ENCODE peak calls at places on chromosomes 16 and 17, in six cellular contexts. F is adrenal gland, R is mucosa of descending colon, I is IMR-90, C is neuronal stem cell, V is neural progenitor cell. O is an unnamed sample.

GRCh38 chr16:78437352-78437968 is 338.0 kb downstream of the WWOX start:
- DNase-seq in V (peak; percentile 69), I (peak; percentile 1), R (no peak), C (peak; percentile 21), F (peak; percentile 37), O (no peak)

GRCh38 chr16:66481943-66482390 is 54.9 kb downstream of the BEAN1 start:
- DNase-seq in F (no peak), V (no peak), C (no peak), R (no peak), I (no peak), O (peak; percentile 13)

GRCh38 chr17:60325730-60326524 is 66.0 kb downstream of the USP32 start:
- DNase-seq in V (no peak), R (no peak), F (no peak), I (no peak), C (no peak), O (no peak)

GRCh38 chr17:70767102-70767701 is 597.9 kb downstream of the KCNJ2 start:
- DNase-seq in R (no peak), V (peak; percentile 53), I (peak; percentile 59), C (peak; percentile 12), F (no peak), O (no peak)

GRCh38 chr16:11676799-11677198 is 8.5 kb downstream of the SNN start:
- DNase-seq in V (no peak), I (no peak), F (no peak), C (no peak), R (no peak), O (no peak)

GRCh38 chr17:82980632-82981031 is 98.8 kb upstream of the METRNL start:
- DNase-seq in F (no peak), V (no peak), C (no peak), I (no peak), R (no peak), O (no peak)

GRCh38 chr17:61452301-61453290 is at the start of gene TBX4:
- DNase-seq in C (no peak), I (no peak), R (no peak), F (no peak), V (peak; percentile 65), O (no peak)

GRCh38 chr17:42387663-42388380 is 420 bp downstream of the STAT3 start:
- DNase-seq in I (no peak), R (peak; percentile 77), F (peak; percentile 59), C (no peak), V (peak; percentile 68), O (peak; percentile 59)

GRCh38 chr16:2085669-2086068 is 37.9 kb downstream of the TSC2 start:
- DNase-seq in I (no peak), F (no peak), C (no peak), R (no peak), V (no peak), O (no peak)

GRCh38 chr17:82230627-82231311 is 1.9 kb downstream of the SLC16A3 start:
- DNase-seq in F (peak; percentile 85), V (peak; percentile 88), R (peak; percentile 94), I (peak; percentile 81), C (peak; percentile 74), O (peak; percentile 94)

GRCh38 chr17:992933-993332 is 4.0 kb upstream of the TIMM22 start:
- DNase-seq in F (no peak), R (peak; percentile 33), I (peak; percentile 26), V (no peak), C (no peak), O (no peak)

GRCh38 chr16:13402601-13403000 is 501.2 kb downstream of the SHISA9 start:
- DNase-seq in R (no peak), I (no peak), V (no peak), F (no peak), C (no peak), O (no peak)

GRCh38 chr16:50260206-50261159 is 5.9 kb upstream of the ADCY7 start:
- DNase-seq in R (peak; percentile 38), I (no peak), F (no peak), V (no peak), C (no peak), O (peak; percentile 8)

GRCh38 chr17:63497708-63498483 is 21.0 kb downstream of the ACE start:
- DNase-seq in F (no peak), I (peak; percentile 13), V (peak; percentile 60), R (no peak), C (no peak), O (no peak)

GRCh38 chr16:83162791-83163190 is 536.0 kb downstream of the CDH13 start:
- DNase-seq in C (no peak), R (no peak), F (no peak), V (no peak), I (no peak), O (no peak)

GRCh38 chr17:79542718-79543117 is 68.1 kb downstream of the RBFOX3 start:
- DNase-seq in C (no peak), R (no peak), I (no peak), F (no peak), V (no peak), O (no peak)

GRCh38 chr17:41418116-41418860 is 6.1 kb downstream of the KRT37 start:
- DNase-seq in F (no peak), I (no peak), C (no peak), V (no peak), R (no peak), O (no peak)

GRCh38 chr16:22673463-22673862 is 140.5 kb upstream of the HS3ST2 start:
- DNase-seq in F (no peak), I (no peak), C (no peak), R (no peak), V (no peak), O (peak; percentile 53)

GRCh38 chr16:57548424-57548823 is 6.0 kb downstream of the ADGRG5 start:
- DNase-seq in R (no peak), F (no peak), I (no peak), C (no peak), V (no peak), O (no peak)

GRCh38 chr16:55478827-55479559 is at the start of gene MMP2:
- DNase-seq in V (peak; percentile 91), R (peak; percentile 71), I (peak; percentile 79), F (peak; percentile 40), C (peak; percentile 69), O (peak; percentile 86)

GRCh38 chr17:28151001-28151400 is 108.5 kb downstream of the NLK start:
- DNase-seq in R (no peak), V (peak; percentile 55), I (no peak), C (no peak), F (no peak), O (no peak)

DNA sequence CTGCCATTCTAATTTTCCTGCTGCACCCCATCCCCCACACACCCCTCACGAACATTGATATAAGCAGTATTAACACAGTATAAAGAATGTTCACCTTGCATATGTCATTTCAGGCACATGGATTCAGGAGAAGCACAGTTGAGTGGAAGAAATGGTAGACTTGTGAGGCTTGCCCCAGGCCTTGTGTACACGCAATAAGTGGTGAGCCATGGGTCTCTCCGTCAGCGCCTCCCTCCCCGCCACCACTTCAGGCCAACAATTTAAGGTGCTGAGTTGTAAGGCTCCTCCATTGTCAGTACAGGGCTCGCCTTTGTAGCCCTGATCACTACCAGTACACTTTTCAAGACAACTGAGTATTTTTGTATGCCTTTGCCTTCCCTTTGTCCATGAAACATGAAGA is 12.2 kb upstream of the CLEC18C start:
- DNase-seq in R (no peak), F (no peak), V (no peak), C (no peak), I (no peak), O (no peak)
- H3K36me3 ChIP-seq in R (peaks cover 18% of the 10 kb centered on the region), F (no peaks in the 10 kb centered on the region), V (no peaks in the 10 kb centered on the region), C (peaks cover 64% of the 10 kb centered on the region), I (peaks cover 40% of the 10 kb centered on the region), O (peaks cover 68% of the 10 kb centered on the region)

GRCh38 chr17:8468109-8468508 is 32.4 kb downstream of the NDEL1 start:
- DNase-seq in I (no peak), R (no peak), F (no peak), C (no peak), V (no peak), O (no peak)
- H3K36me3 ChIP-seq in I (peaks cover 65% of the 10 kb centered on the region), R (peaks cover 6% of the 10 kb centered on the region), F (no peaks in the 10 kb centered on the region), C (peaks cover 83% of the 10 kb centered on the region), V (no peaks in the 10 kb centered on the region), O (peaks cover 11% of the 10 kb centered on the region)

GRCh38 chr17:66782866-66783265 is 52.1 kb upstream of the CACNG5 start:
- DNase-seq in C (no peak), F (no peak), R (no peak), I (no peak), V (peak; percentile 25), O (no peak)

GRCh38 chr17:66786101-66786500 is 48.8 kb upstream of the CACNG5 start:
- DNase-seq in R (no peak), C (no peak), I (no peak), V (no peak), F (no peak), O (no peak)

GRCh38 chr17:66781135-66781534 is 53.8 kb upstream of the CACNG5 start:
- DNase-seq in F (no peak), R (no peak), C (no peak), I (no peak), V (no peak), O (no peak)

GRCh38 chr17:66784621-66785364 is 50.1 kb upstream of the CACNG5 start:
- DNase-seq in R (no peak), V (no peak), C (no peak), I (no peak), F (no peak), O (no peak)

DNA sequence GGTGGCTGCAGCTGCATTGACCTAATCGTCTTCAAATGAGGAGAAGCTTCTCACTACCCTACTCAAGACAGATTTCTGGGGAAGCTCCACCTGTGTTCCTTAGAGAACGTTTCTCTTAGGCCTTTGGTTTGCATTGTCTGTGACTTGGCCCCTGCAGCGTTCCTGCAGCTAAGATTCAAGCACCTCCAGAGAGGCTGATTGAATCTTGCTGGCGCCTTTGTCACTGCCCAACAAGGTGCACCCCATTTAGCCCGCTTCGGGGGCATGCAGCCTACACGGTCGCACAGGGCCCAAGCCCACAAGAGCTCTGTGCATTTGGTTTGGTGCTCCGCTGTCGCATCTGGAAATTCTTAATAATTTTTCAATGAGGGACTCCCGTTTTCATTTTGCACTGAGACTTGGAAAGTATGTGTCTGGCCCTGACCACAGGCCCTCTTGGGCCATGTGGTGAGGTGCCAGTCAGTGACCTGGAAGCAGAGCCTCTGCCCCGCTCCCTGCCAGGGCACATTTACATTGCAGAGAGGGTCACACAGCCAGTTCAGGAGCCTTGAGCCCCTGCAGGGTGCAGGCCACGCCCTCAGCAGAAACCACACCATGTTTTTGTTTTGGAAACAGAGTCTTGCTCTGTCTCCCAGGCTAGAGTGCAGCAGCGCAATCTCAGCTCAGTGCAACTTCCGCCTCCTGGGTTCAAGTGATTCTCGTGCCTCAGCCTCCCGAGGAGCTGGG is 51.1 kb upstream of the CACNG5 start:
- DNase-seq in V (no peak), F (no peak), R (no peak), I (no peak), C (no peak), O (no peak)
- H3K36me3 ChIP-seq in V (no peaks in the 10 kb centered on the region), F (no peaks in the 10 kb centered on the region), R (no peaks in the 10 kb centered on the region), I (peaks cover 45% of the 10 kb centered on the region), C (peaks cover 4% of the 10 kb centered on the region), O (no peaks in the 10 kb centered on the region)

DNA sequence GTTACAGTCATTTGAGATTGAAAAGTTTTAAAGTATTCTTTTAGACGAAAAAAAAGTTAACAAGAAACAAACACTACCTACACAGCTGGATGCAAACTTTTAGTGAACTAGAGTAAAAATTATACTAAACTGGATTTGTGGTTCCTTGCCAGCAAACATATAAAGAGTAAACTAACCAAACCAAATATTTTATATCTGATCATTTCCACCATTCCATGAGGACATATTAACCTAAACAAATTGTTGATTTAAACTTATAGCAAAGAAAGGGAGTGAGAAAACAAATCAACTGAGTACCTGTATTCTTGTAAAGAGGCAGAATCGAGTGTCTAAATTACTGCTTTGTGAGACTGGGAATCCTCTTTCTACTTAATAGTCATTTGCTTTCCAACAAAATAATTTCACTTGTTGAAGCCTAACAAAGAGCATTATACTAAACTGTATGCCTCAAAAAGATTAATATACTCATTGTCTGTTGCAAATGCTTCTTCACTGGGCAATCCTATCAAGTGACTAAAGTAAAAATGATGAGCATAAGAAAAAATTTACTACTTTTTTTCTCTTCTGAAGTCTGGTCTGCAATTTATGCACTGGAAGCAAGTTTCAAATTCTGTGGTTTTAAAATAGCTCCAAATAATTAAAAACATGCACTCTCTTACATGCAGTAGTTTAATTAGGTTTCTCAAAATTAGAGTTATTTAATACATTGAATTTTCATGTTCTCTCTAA is 37.5 kb downstream of the AKAP10 start:
- DNase-seq in F (no peak), V (no peak), I (no peak), C (no peak), R (no peak), O (no peak)
- H3K36me3 ChIP-seq in F (no peaks in the 10 kb centered on the region), V (peaks cover 8% of the 10 kb centered on the region), I (peaks cover 18% of the 10 kb centered on the region), C (peaks cover 89% of the 10 kb centered on the region), R (no peaks in the 10 kb centered on the region), O (peaks cover 56% of the 10 kb centered on the region)